ENCODE peak calls at places on chromosomes 16 and 17, in four cellular contexts. P is K562, L is HepG2, H is H1. E is an unnamed sample.

GRCh38 chr17:47776330-47777197 is 43.5 kb downstream of the TBX21 start:
- DNase-seq in P (peak; percentile 66), L (peak; percentile 47), H (no peak), E (peak; percentile 71)

GRCh38 chr17:6366144-6366755 is 68.7 kb downstream of the AIPL1 start:
- DNase-seq in P (no peak), L (no peak), H (no peak), E (no peak)

GRCh38 chr17:10729334-10730193 is at the start of gene TMEM220:
- DNase-seq in P (no peak), L (peak; percentile 26), H (peak; percentile 38), E (peak; percentile 74)

GRCh38 chr17:42199411-42200011 is 5.2 kb upstream of the GHDC start:
- DNase-seq in P (peak; percentile 51), L (no peak), H (no peak), E (no peak)

GRCh38 chr17:38706625-38707298 is 1.7 kb downstream of the MLLT6 start:
- DNase-seq in P (peak; percentile 37), L (no peak), H (no peak), E (no peak)

GRCh38 chr16:75908301-75908700 is 182.0 kb upstream of the CPHXL start:
- DNase-seq in P (no peak), L (no peak), H (no peak), E (no peak)

GRCh38 chr17:18185832-18186231 is 2.2 kb downstream of the ALKBH5 start:
- DNase-seq in P (no peak), L (no peak), H (no peak), E (no peak)

GRCh38 chr17:75542728-75543336 is 17.3 kb downstream of the LLGL2 start:
- DNase-seq in P (no peak), L (no peak), H (no peak), E (no peak)

GRCh38 chr16:72092832-72093447 is 480 bp downstream of the TXNL4B start:
- DNase-seq in P (peak; percentile 31), L (peak; percentile 63), H (no peak), E (peak; percentile 62)

GRCh38 chr17:9401434-9401833 is 174.2 kb downstream of the STX8 start:
- DNase-seq in P (no peak), L (no peak), H (no peak), E (peak; percentile 28)

GRCh38 chr17:50799582-50799981 is 32.3 kb upstream of the ANKRD40CL start:
- DNase-seq in P (no peak), L (no peak), H (no peak), E (no peak)

GRCh38 chr16:10961231-10961630 is 16.9 kb downstream of the CLEC16A start:
- DNase-seq in P (no peak), L (no peak), H (no peak), E (no peak)

GRCh38 chr16:60059141-60059540 is 1325.0 kb upstream of the GOT2 start:
- DNase-seq in P (no peak), L (no peak), H (no peak), E (no peak)

GRCh38 chr17:66849136-66849655 is 14.3 kb downstream of the CACNG5 start:
- DNase-seq in P (no peak), L (no peak), H (no peak), E (no peak)

GRCh38 chr17:10210151-10210574 is 11.8 kb upstream of the GAS7 start:
- DNase-seq in P (no peak), L (no peak), H (peak; percentile 31), E (no peak)

GRCh38 chr16:69937465-69937951 is 13.6 kb upstream of the CLEC18A start:
- DNase-seq in P (peak; percentile 40), L (peak; percentile 50), H (no peak), E (peak; percentile 72)
- TF ChIP-seq PHF8 in P (no peak), L (no peak), H (no peak), E (no peak)

GRCh38 chr17:596287-596686 is 118.4 kb downstream of the VPS53 start:
- DNase-seq in P (no peak), L (no peak), H (no peak), E (peak; percentile 86)
- TF ChIP-seq PHF8 in P (no peak), L (no peak), H (no peak), E (no peak)

GRCh38 chr16:85286066-85286712 is 173.9 kb upstream of the CIBAR2 start:
- DNase-seq in P (no peak), L (no peak), H (no peak), E (no peak)
- TF ChIP-seq PHF8 in P (no peak), L (no peak), H (no peak), E (no peak)

GRCh38 chr17:13584701-13585080 is 17.0 kb downstream of the HS3ST3A1 start:
- DNase-seq in P (no peak), L (no peak), H (no peak), E (no peak)

GRCh38 chr17:13587487-13588338 is 14.0 kb downstream of the HS3ST3A1 start:
- DNase-seq in P (no peak), L (no peak), H (no peak), E (no peak)

GRCh38 chr17:13581925-13582324 is 19.8 kb downstream of the HS3ST3A1 start:
- DNase-seq in P (no peak), L (no peak), H (no peak), E (no peak)

GRCh38 chr17:13582776-13583414 is 18.8 kb downstream of the HS3ST3A1 start:
- DNase-seq in P (no peak), L (no peak), H (no peak), E (no peak)

GRCh38 chr17:13583996-13584700 is 17.6 kb downstream of the HS3ST3A1 start:
- DNase-seq in P (no peak), L (no peak), H (no peak), E (no peak)
- TF ChIP-seq PHF8 in P (no peak), L (no peak), H (no peak), E (no peak)

DNA sequence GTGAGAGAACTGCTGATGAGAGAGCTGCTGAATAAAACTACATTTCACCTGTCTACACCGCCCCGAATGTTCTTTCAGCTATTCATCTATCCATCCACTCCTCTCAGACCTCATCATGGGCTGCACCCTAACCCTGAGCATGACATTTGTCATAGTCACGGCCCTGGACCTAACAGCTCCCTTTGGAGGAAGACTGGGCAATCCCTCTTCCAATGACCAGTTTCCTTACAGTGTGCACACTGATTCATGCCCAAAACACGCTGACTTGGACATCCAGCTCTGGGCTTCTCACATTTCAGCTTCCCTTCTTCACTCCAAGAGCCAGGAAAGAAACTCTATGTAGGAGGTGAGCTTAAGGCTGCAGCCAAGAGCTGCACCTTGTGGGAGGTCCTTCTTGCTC is 41.8 kb upstream of the ARL4D start:
- DNase-seq in P (no peak), L (no peak), H (no peak), E (peak; percentile 79)
- TF ChIP-seq PHF8 in P (no peak), L (no peak), H (no peak), E (no peak)

DNA sequence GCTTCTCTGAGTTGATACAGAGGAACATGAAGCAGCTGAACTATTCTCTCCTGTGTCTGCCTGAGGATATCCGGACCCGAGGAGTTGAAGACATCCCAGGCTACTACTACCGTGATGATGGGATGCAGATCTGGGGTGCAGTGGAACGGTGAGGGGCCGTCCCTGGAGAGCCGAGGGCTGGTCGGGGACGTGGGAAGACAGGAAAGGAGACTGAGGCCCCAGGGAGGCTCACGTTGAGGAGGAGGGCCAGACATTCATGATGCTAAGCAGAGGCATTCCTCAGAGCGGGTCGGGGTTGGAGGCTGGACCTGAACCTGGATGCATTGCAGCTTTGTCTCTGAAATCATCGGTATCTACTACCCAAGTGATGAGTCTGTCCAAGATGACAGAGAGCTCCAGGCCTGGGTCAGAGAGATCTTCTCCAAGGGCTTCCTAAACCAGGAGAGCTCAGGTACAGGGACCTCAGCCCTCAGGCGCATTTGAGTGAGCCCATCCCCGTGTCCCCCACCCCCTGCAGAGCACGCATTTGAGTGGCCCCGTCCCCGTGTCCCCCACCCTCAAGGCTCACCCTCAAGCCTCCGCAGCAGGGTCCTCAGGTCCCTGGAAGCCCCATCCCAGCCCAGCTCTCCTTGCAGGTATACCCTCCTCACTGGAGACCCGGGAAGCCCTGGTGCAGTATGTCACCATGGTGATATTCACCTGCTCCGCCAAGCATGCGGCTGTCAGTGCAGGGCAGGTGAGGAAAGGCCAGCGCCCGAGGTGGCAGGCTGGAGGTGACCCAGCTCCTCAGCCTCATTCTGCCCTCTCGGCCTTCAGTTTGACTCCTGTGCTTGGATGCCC is 8.3 kb downstream of the ALOX15B start:
- DNase-seq in P (no peak), L (no peak), H (no peak), E (no peak)
- TF ChIP-seq PHF8 in P (no peak), L (no peak), H (no peak), E (no peak)

GRCh38 chr17:69714659-69715058 is 300.2 kb downstream of the MAP2K6 start:
- DNase-seq in P (no peak), L (no peak), H (no peak), E (no peak)

GRCh38 chr17:69715656-69716055 is 301.2 kb downstream of the MAP2K6 start:
- DNase-seq in P (no peak), L (no peak), H (no peak), E (no peak)

GRCh38 chr17:69717819-69718218 is 303.3 kb downstream of the MAP2K6 start:
- DNase-seq in P (no peak), L (no peak), H (no peak), E (no peak)

GRCh38 chr17:69717214-69717613 is 302.7 kb downstream of the MAP2K6 start:
- DNase-seq in P (no peak), L (no peak), H (no peak), E (no peak)

DNA sequence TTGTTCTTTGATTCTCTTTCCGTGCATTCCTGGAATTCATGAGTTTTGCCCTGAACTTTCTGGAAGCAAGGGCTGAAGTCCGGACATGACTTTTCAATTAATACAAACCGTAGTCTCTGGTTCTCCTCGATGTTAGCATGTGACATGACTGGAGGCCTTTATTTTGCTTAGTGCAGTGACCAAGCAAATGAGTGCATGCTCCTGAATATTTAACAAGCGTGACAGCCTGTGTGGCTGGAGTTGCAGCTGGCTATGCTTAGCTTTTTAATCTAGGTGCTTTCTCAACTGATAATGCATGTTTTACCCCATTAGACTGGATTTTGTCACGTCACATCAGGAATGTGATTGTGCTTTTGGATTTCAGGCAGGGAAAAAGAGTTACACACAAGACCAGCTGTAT is 302.1 kb downstream of the MAP2K6 start:
- DNase-seq in P (no peak), L (no peak), H (no peak), E (no peak)
- TF ChIP-seq PHF8 in P (no peak), L (no peak), H (no peak), E (no peak)

E was measured in A549.